ENCODE peak calls at places on chromosome 22, in six cellular contexts. Z, S, I, V, U and G are unnamed samples.

GRCh38 chr22:17795143-17795542 is 20.9 kb upstream of the BID start:
- DNase-seq in Z (no peak), S (no peak), I (no peak), V (no peak), U (no peak), G (no peak)

GRCh38 chr22:50293441-50294318 is 13.8 kb downstream of the PLXNB2 start:
- DNase-seq in Z (no peak), S (no peak), I (no peak), V (peak), U (peak), G (peak)

GRCh38 chr22:29329581-29329980 is 14.1 kb upstream of the RASL10A start:
- DNase-seq in Z (no peak), S (no peak), I (no peak), V (no peak), U (no peak), G (no peak)

GRCh38 chr22:25542231-25542630 is 22.2 kb upstream of the GRK3 start:
- DNase-seq in Z (no peak), S (no peak), I (no peak), V (no peak), U (no peak), G (no peak)

GRCh38 chr22:17997456-17997855 is 26.9 kb downstream of the MICAL3 start:
- DNase-seq in Z (no peak), S (no peak), I (no peak), V (no peak), U (no peak), G (no peak)

GRCh38 chr22:50342651-50343540 is at the start of gene PPP6R2:
- DNase-seq in Z (peak), S (peak), I (peak), V (peak), U (peak), G (peak)

GRCh38 chr22:29144786-29145160 is 60.9 kb upstream of the EMID1 start:
- DNase-seq in Z (no peak), S (no peak), I (peak), V (no peak), U (no peak), G (no peak)

GRCh38 chr22:32325416-32325801 is 32.3 kb upstream of the RFPL3 start:
- DNase-seq in Z (no peak), S (no peak), I (no peak), V (no peak), U (no peak), G (no peak)

GRCh38 chr22:30472994-30473720 is 1.3 kb upstream of the SEC14L3 start:
- DNase-seq in Z (no peak), S (no peak), I (no peak), V (no peak), U (no peak), G (no peak)

GRCh38 chr22:49052023-49052538 is 775.6 kb downstream of the BRD1 start:
- DNase-seq in Z (no peak), S (no peak), I (no peak), V (no peak), U (no peak), G (no peak)

GRCh38 chr22:41725510-41726110 is 26.3 kb downstream of the MEI1 start:
- DNase-seq in Z (no peak), S (peak), I (no peak), V (no peak), U (no peak), G (no peak)

GRCh38 chr22:40156001-40156516 is 21.7 kb upstream of the TNRC6B start:
- DNase-seq in Z (no peak), S (no peak), I (no peak), V (peak), U (peak), G (no peak)

GRCh38 chr22:48926663-48927062 is 901.0 kb downstream of the BRD1 start:
- DNase-seq in Z (no peak), S (no peak), I (no peak), V (no peak), U (no peak), G (no peak)

DNA sequence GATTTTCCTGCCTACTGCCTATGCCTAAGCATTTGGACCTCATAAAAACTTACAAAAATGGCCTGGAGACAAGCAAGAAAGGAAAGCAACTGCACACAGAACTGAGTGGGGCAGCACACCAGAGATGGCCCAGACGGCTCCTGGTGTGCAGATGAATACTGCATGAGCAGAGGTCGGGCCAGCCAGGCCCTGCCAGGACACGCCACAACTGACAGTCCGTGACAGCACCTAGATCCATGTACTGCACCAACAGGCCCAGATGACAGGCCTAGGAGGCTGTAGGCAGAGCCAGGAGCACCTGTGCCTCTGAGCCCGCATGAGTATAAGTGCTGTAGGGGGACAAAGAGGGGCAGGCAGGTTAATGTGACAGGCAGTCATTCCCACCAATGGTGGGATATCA is 160.2 kb downstream of the IGLL1 start:
- DNase-seq in Z (no peak), S (no peak), I (no peak), V (no peak), U (no peak), G (no peak)
- TF ChIP-seq CTCF in Z (no peak), S (no peak), I (no peak), V (no peak), U (no peak), G (no peak)

GRCh38 chr22:42904049-42904448 is 47.0 kb upstream of the ARFGAP3 start:
- DNase-seq in Z (no peak), S (no peak), I (no peak), V (no peak), U (no peak), G (no peak)

GRCh38 chr22:42905217-42905616 is 48.1 kb upstream of the ARFGAP3 start:
- DNase-seq in Z (no peak), S (no peak), I (no peak), V (no peak), U (no peak), G (peak)

GRCh38 chr22:42905702-42906183 is 48.7 kb upstream of the ARFGAP3 start:
- DNase-seq in Z (no peak), S (no peak), I (peak), V (no peak), U (peak), G (peak)

GRCh38 chr22:42901790-42902508 is 44.9 kb upstream of the ARFGAP3 start:
- DNase-seq in Z (no peak), S (no peak), I (peak), V (no peak), U (no peak), G (peak)

GRCh38 chr22:42902875-42903510 is 45.9 kb upstream of the ARFGAP3 start:
- DNase-seq in Z (no peak), S (no peak), I (no peak), V (no peak), U (peak), G (no peak)
- TF ChIP-seq CTCF in Z (no peak), S (no peak), I (no peak), V (no peak), U (no peak), G (peak)

DNA sequence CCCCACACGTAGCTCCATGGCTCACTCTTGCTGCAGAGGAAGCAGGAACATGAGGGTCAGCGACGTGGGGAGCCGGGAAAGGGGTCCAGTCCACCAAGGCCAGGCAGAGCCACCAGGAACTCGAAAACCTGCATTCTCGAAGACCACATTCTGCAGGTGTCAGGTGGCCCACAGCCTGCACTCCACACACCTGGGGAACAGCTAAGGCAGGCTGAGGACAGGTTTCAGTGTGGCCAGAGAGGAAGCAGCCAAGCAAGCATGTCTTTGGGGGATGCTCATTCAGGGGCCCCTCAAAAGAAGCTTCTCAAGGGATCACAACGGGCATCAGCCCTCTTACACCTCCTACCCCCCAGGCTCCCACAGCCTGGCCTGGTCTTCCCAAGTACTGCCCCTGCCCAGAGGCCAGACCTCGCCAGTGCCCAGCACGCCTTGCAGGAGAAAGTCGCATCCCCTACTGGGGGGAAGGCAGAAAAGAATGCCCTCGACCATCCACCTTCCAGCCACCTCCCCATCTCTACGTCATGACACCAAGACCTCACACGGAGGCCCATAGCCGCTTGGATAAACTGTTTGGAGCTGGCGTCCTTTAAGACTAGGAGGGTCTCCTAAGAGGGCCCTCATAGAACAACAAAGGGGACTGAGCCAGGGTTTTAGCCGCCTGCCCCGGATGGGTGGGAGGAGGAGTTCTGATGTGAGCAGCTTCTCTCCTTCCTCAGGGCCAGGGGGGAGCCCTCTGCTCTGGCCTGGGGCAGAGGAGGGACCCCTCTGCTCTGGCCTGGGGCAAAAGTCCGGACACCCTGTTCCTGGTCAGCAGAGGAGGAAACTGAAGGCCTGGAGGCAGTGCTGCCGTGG is 2.9 kb downstream of the CSNK1E start:
- DNase-seq in Z (no peak), S (no peak), I (no peak), V (no peak), U (peak), G (no peak)
- TF ChIP-seq CTCF in Z (no peak), S (no peak), I (no peak), V (no peak), U (no peak), G (no peak)

DNA sequence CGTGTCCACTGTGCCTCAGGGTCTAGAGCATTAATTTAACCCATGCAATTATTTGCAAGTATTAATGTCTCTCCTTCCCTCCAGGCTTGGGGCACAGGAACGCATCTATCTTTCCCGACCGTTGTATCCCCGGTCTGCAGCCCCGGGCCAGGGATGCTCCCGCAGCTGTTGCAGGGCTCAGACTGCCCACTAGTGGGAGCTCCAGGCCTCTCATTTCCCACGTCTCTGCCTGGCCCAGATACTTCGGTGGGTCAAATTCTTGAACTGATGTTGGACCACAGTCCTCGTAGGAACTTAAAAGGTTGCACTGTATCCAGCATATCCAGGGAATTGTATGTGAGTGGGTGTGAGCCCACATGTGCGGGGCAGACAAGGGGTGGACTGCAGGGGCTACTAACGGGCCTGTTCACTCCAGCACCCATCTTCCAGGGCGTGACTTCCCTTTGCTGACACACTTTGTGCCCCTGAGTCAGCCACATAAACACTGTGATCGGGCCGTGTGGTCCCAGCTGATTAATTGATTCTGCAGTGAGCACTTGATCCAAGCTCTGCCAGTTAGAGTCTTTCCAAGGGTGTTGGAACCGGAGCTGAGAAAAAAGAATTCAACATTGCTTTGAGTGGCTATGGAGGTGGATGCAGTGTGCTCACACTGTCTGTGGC is 451.3 kb downstream of the TBC1D22A start:
- DNase-seq in Z (no peak), S (no peak), I (peak), V (peak), U (peak), G (no peak)
- TF ChIP-seq CTCF in Z (peak), S (peak), I (peak), V (peak), U (peak), G (peak)